ENCODE peak calls at places on chromosomes 16 and 17, in ten cellular contexts. C is HCT116, K is SK-N-SH, D is transverse colon, A is prostate gland, Z is H1, X is HepG2, Y is sigmoid colon, E is breast epithelium, N is suprapubic skin. T is an unnamed sample. For H3K36me3, the result is how much of the 10 kb centered on the place peaks cover.

GRCh38 chr16:82197540-82198240 is 27.7 kb upstream of the MPHOSPH6 start:
- DNase-seq in C (no peak), K (no peak), D (no peak), A (peak), Z (no peak), X (no peak), Y (no peak), E (peak), N (no peak), T (no peak)

GRCh38 chr17:82003411-82004381 is 19.0 kb downstream of the CENPX start:
- DNase-seq in C (peak), K (no peak), D (peak), A (no peak), Z (no peak), X (peak), Y (peak), E (peak), N (no peak), T (no peak)

GRCh38 chr16:67649494-67649931 is 4.6 kb downstream of the CARMIL2 start:
- DNase-seq in C (no peak), K (peak), D (no peak), A (no peak), Z (no peak), X (no peak), Y (no peak), E (no peak), N (no peak), T (no peak)

GRCh38 chr16:87331241-87331801 is 14.1 kb upstream of the C16orf95 start:
- DNase-seq in C (no peak), K (no peak), D (no peak), A (no peak), Z (no peak), X (no peak), Y (no peak), E (no peak), N (no peak), T (no peak)

GRCh38 chr16:745739-746138 is 4.9 kb upstream of the CIAO3 start:
- DNase-seq in C (no peak), K (peak), D (no peak), A (no peak), Z (no peak), X (no peak), Y (no peak), E (no peak), N (no peak), T (no peak)

GRCh38 chr16:88005148-88005547 is 53.9 kb downstream of the BANP start:
- DNase-seq in C (no peak), K (peak), D (no peak), A (no peak), Z (no peak), X (no peak), Y (peak), E (no peak), N (no peak), T (no peak)

GRCh38 chr16:21300309-21301167 is 22.4 kb upstream of the CRYM start:
- DNase-seq in C (peak), K (peak), D (peak), A (peak), Z (peak), X (peak), Y (peak), E (peak), N (peak), T (no peak)

GRCh38 chr16:23504453-23505179 is 5.7 kb downstream of the GGA2 start:
- DNase-seq in C (peak), K (peak), D (peak), A (no peak), Z (no peak), X (peak), Y (peak), E (no peak), N (no peak), T (no peak)

GRCh38 chr17:37483311-37484039 is 6.2 kb upstream of the DUSP14 start:
- DNase-seq in C (no peak), K (peak), D (peak), A (no peak), Z (no peak), X (no peak), Y (peak), E (no peak), N (no peak), T (no peak)

GRCh38 chr16:80751167-80751566 is 53.2 kb downstream of the CDYL2 start:
- DNase-seq in C (no peak), K (no peak), D (no peak), A (peak), Z (no peak), X (no peak), Y (no peak), E (no peak), N (no peak), T (no peak)

GRCh38 chr17:31788956-31789355 is 70.1 kb downstream of the COPRS start:
- DNase-seq in C (no peak), K (no peak), D (no peak), A (no peak), Z (no peak), X (no peak), Y (no peak), E (no peak), N (no peak), T (no peak)

GRCh38 chr17:5584971-5585794 is 874 bp upstream of the NLRP1 start:
- DNase-seq in C (no peak), K (no peak), D (no peak), A (no peak), Z (no peak), X (no peak), Y (no peak), E (no peak), N (no peak), T (no peak)

GRCh38 chr16:67438824-67439393 is 8.0 kb downstream of the HSD11B2 start:
- DNase-seq in C (no peak), K (no peak), D (no peak), A (no peak), Z (no peak), X (no peak), Y (no peak), E (peak), N (no peak), T (no peak)

DNA sequence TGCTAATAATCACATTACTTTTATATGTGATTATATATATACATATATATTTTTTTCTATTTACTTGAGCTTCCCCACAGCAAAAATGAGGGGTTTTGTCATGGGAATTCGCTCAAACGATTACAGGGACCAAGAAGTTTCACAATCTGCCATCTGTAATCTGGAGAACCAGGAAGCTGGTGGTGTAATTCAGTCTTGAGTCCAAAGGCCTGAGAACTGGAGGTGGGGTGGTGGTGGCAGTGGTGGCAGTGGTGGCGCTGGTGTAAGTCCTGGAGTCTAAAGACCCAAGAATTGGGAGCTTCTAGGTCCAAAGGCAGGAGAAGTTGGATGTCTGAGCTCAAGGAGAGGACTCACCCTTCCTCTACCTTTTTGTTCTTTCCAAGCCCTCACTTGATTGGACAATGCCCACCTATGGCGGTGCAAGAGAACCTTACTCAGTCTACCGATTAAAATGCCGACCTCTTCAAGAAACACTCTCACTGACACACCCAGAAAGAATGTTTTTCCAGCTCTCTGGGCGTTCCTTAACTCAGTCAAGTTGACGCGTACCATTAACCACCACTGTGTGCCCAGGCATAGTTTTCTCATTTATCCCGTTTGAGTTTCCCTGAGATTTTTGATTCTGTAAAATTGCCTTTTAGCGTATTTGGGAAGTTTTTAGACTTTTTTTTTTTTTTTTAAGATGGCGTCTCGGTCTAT is 31.9 kb downstream of the POLR2A start:
- DNase-seq in C (no peak), K (no peak), D (peak), A (no peak), Z (no peak), X (peak), Y (no peak), E (no peak), N (no peak), T (no peak)
- TF ChIP-seq POLR2AphosphoS5 in C (no peak), K (no peak), D (no peak), A (no peak), Z (no peak), X (no peak), Y (no peak), E (no peak), N (no peak), T (no peak)

DNA sequence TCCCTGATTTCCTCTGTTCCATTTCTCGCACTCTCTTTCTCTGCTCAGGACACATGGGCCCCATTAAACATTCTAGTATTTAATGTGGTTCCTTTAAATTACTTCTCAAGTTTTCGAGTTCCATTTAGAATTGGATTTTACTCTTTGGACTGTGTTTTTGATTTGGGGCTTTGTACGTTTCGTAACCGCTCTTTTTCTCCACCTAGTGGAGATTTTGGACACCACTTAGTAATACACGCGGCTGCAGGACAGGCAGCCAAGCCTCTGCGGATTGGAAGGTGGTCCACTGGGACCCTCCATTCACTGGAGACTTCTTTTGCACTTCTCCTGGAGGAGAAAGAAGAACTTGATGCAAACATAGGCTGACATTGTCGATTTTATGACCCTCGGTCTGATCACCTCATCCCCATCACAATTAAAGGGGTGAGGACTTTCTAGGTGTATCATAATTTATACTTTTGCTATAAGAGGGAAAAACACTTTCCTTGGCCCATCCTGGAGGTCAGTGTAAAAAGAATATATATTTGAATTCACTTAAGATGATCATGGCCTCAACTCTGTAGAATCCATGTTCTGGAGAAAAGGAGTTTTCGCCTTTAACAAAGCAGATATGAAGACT is 85.8 kb downstream of the NOG start:
- DNase-seq in C (peak), K (peak), D (no peak), A (no peak), Z (no peak), X (peak), Y (no peak), E (no peak), N (no peak), T (no peak)
- H3K4me3 ChIP-seq in C (no peak), K (peak), D (no peak), A (no peak), Z (peak), X (no peak), Y (peak), E (peak), N (peak), T (peak)

GRCh38 chr17:59401274-59401673 is 69.8 kb downstream of the YPEL2 start:
- DNase-seq in C (no peak), K (no peak), D (no peak), A (no peak), Z (no peak), X (no peak), Y (no peak), E (no peak), N (no peak), T (no peak)
- H3K36me3 ChIP-seq in C (under half), K (under half), D (under half), A (under half), Z (under half), X (under half), Y (under half), E (under half), N (under half), T (under half)

GRCh38 chr17:42618442-42619150 is 9.1 kb downstream of the TUBG1 start:
- DNase-seq in C (no peak), K (peak), D (peak), A (peak), Z (no peak), X (peak), Y (no peak), E (no peak), N (no peak), T (no peak)
- TF ChIP-seq POLR2AphosphoS5 in C (peak), K (no peak), D (no peak), A (peak), Z (no peak), X (no peak), Y (no peak), E (no peak), N (no peak), T (no peak)

DNA sequence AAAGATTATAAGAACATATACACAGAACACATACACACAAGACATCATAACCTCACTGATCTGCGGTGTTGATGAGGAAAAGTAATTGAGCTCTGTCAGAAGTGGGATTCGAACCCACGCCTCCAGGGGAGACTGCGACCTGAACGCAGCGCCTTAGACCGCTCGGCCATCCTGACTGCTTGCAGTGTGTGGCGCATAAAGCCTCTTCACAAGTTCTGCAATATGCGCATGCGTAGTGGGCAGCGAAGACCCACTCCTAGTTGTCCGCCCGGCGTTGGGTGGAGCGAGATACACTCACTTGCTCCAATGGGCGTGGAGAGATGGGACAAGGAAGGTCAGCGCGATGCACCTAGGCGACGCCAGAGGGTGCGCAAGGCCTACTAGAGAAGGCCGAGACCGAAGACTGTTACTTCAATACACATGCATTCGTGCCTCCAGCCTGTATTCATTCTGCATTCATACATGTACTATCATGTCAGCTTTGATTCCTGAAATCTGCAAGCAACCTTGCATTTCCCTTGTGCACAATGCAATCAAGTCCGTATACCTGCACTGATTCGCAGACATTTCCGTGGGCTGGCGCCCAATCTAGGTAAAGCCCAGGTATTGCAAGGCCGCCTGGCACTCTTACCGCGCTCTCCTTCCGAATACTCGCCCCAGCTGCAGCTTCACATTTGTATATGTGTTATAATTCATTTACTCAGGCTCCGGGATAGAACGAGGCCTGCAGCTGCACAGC is 16.1 kb upstream of the PLLP start:
- DNase-seq in C (peak), K (peak), D (peak), A (peak), Z (peak), X (peak), Y (peak), E (peak), N (peak), T (peak)
- H3K4me3 ChIP-seq in C (no peak), K (peak), D (no peak), A (peak), Z (peak), X (peak), Y (peak), E (peak), N (peak), T (peak)

GRCh38 chr16:24971718-24972117 is 43.5 kb downstream of the ARHGAP17 start:
- DNase-seq in C (no peak), K (peak), D (no peak), A (no peak), Z (no peak), X (no peak), Y (no peak), E (no peak), N (no peak), T (no peak)
- H3K36me3 ChIP-seq in C (under half), K (half or more), D (under half), A (under half), Z (under half), X (half or more), Y (under half), E (under half), N (half or more), T (half or more)

GRCh38 chr17:63833026-63833740 is 5.7 kb upstream of the FTSJ3 start:
- DNase-seq in C (no peak), K (no peak), D (no peak), A (no peak), Z (no peak), X (no peak), Y (no peak), E (no peak), N (no peak), T (no peak)
- TF ChIP-seq POLR2AphosphoS5 in C (peak), K (no peak), D (no peak), A (no peak), Z (peak), X (no peak), Y (no peak), E (no peak), N (no peak), T (no peak)

DNA sequence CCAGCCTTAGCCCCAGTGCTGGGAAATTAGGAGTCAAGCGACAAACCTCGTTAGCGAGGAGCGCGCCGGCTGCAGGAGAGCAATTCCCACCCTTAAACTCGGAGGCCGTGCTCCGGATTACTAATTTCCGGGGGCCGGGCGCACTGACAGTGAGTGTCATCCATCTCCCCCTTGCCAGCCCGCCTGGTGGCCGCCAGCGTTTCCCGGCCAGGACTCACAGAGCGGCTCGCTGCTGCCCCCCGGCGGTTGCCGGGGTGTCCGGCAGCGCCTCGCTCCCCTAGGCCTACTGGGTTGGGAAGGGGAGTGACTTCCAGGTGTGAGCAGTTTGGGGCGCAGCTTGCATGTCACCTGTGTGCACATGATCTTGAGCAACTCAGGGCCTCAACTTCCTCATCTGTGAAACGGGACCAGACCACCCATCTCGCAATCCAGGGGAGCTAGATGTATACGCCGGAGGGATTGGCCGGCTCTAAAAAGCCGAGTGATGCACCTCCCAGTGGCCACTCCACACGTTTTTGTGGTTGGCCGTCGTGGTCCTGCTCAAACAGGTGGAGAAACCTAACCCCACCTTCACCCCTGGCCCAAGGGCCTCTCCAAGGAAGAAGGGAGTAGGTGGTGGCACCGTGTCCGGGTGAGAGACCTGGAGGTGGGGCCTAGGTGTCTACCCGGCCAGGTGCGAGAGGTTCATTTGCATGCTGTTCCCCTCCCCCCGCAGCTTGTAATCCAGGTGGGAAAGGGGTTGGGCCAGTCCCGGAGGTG is 2.5 kb upstream of the GSE1 start:
- DNase-seq in C (peak), K (peak), D (peak), A (peak), Z (peak), X (peak), Y (peak), E (peak), N (peak), T (no peak)
- H3K4me3 ChIP-seq in C (peak), K (peak), D (peak), A (peak), Z (peak), X (peak), Y (peak), E (peak), N (peak), T (peak)

DNA sequence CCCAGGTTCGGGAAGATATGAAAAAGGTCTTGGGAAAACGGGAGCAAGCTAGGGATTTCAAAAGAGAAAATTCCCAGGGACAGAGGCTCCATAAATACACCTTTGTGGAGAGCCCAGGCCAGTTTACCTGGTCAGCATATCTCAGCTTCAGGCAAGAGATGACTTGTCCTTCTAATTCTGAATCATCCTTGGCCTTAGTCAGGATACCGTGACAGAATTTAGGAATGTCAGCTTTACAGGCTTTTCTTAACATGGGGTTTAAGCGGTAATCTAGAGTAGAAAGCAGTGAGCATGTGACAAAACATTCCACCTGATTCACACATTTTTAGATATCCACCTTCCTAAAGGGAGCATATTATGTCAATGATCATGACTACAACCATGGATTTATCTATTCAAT is 41.1 kb upstream of the CLEC18B start:
- DNase-seq in C (no peak), K (no peak), D (no peak), A (no peak), Z (no peak), X (no peak), Y (no peak), E (no peak), N (no peak), T (no peak)
- H3K36me3 ChIP-seq in C (under half), K (half or more), D (under half), A (under half), Z (half or more), X (half or more), Y (under half), E (under half), N (half or more), T (half or more)